ENCODE peak calls at places on chromosomes 3 and 15, in four cellular contexts. Z, T, J and U are unnamed samples.

GRCh38 chr3:108182339-108182738 is 39.9 kb downstream of the IFT57 start:
- DNase-seq in J (no peak), T (no peak), Z (peak; percentile 70), U (no peak)

GRCh38 chr3:23877324-23877980 is 39.3 kb downstream of the NKIRAS1 start:
- DNase-seq in T (no peak), J (no peak), Z (peak; percentile 74), U (no peak)

GRCh38 chr3:32867954-32868353 is 50.2 kb downstream of the TRIM71 start:
- DNase-seq in J (no peak), T (no peak), Z (no peak), U (no peak)

GRCh38 chr3:60048447-60048848 is 998.6 kb upstream of the CFAP20DC start:
- DNase-seq in J (no peak), Z (no peak), T (no peak), U (no peak)

GRCh38 chr3:132556467-132557159 is 40.5 kb upstream of the ACKR4 start:
- DNase-seq in Z (no peak), T (no peak), J (no peak), U (no peak)

GRCh38 chr3:192467230-192468186 is 259.8 kb downstream of the FGF12 start:
- DNase-seq in T (peak; percentile 54), J (no peak), Z (peak; percentile 66), U (peak; percentile 71)

GRCh38 chr3:37957185-37957936 is 33.2 kb upstream of the VILL start:
- DNase-seq in T (no peak), Z (no peak), J (peak; percentile 48), U (no peak)

GRCh38 chr15:33865416-33865815 is 102.9 kb upstream of the CHRM5 start:
- DNase-seq in J (no peak), Z (peak; percentile 31), T (no peak), U (no peak)

GRCh38 chr15:93035953-93036810 is 52.8 kb downstream of the RGMA start:
- DNase-seq in Z (no peak), T (no peak), J (peak; percentile 63), U (peak; percentile 21)

GRCh38 chr3:52093751-52094525 is 37.6 kb upstream of the DUSP7 start:
- DNase-seq in T (no peak), J (no peak), Z (peak; percentile 81), U (no peak)

GRCh38 chr15:66692808-66693596 is 9.0 kb upstream of the SMAD6 start:
- DNase-seq in J (no peak), T (no peak), Z (no peak), U (no peak)

GRCh38 chr15:44541282-44541958 is 4.5 kb downstream of the EIF3J start:
- DNase-seq in J (no peak), Z (peak; percentile 89), T (no peak), U (no peak)

GRCh38 chr15:60526127-60526616 is 47.2 kb upstream of the ICE2 start:
- DNase-seq in T (no peak), Z (no peak), J (no peak), U (no peak)

GRCh38 chr3:35137612-35138011 is 501.7 kb upstream of the ARPP21 start:
- DNase-seq in J (no peak), T (no peak), Z (no peak), U (no peak)

GRCh38 chr3:195059006-195059350 is 212.0 kb downstream of the XXYLT1 start:
- DNase-seq in J (no peak), Z (no peak), T (no peak), U (no peak)

GRCh38 chr3:150682819-150683218 is 20.9 kb downstream of the ERICH6 start:
- DNase-seq in Z (no peak), T (no peak), J (no peak), U (no peak)

GRCh38 chr15:96535148-96535547 is 204.6 kb downstream of the NR2F2 start:
- DNase-seq in J (no peak), T (no peak), Z (no peak), U (no peak)